ENCODE peak calls at places on chromosomes 5 and 9, in six cellular contexts. L is SK-N-SH, Z is H1, P is HepG2, T is K562, R is GM12878. O is an unnamed sample.

GRCh38 chr5:170522211-170523128 is 18.6 kb downstream of the KCNIP1 start:
- DNase-seq in T (no peak), R (no peak), L (no peak), Z (no peak), P (no peak), O (no peak)

GRCh38 chr9:27626629-27627564 is 53.6 kb upstream of the C9orf72 start:
- DNase-seq in R (no peak), T (no peak), Z (no peak), L (no peak), P (no peak), O (no peak)

GRCh38 chr5:125978015-125978414 is 445.2 kb upstream of the GRAMD2B start:
- DNase-seq in P (no peak), T (no peak), Z (no peak), L (no peak), R (no peak), O (no peak)

GRCh38 chr5:139439013-139439903 is at the start of gene DNAJC18:
- DNase-seq in P (peak), Z (peak), R (peak), L (peak), T (peak), O (peak)

GRCh38 chr5:179325296-179326031 is 19.8 kb downstream of the ADAMTS2 start:
- DNase-seq in L (no peak), R (no peak), Z (no peak), T (no peak), P (no peak), O (no peak)

GRCh38 chr5:10701567-10702039 is 59.4 kb downstream of the DAP start:
- DNase-seq in T (peak), P (peak), R (no peak), Z (peak), L (peak), O (no peak)

GRCh38 chr5:181088289-181088688 is 42.7 kb downstream of the OR2V1 start:
- DNase-seq in P (no peak), L (no peak), T (peak), Z (no peak), R (no peak), O (no peak)

GRCh38 chr5:131630208-131630962 is 4.6 kb downstream of the RAPGEF6 start:
- DNase-seq in R (no peak), T (peak), P (peak), L (no peak), Z (no peak), O (no peak)

GRCh38 chr9:126688617-126689016 is 74.9 kb downstream of the LMX1B start:
- DNase-seq in Z (no peak), T (no peak), P (no peak), L (no peak), R (no peak), O (no peak)

GRCh38 chr5:44388504-44389409 is 463 bp downstream of the FGF10 start:
- DNase-seq in P (no peak), T (no peak), R (no peak), Z (peak), L (no peak), O (no peak)

GRCh38 chr9:31166516-31166915 is 1217.9 kb upstream of the ACO1 start:
- DNase-seq in P (no peak), L (no peak), R (no peak), Z (no peak), T (no peak), O (no peak)

GRCh38 chr9:6079386-6079785 is 64.0 kb upstream of the RANBP6 start:
- DNase-seq in L (no peak), R (no peak), Z (no peak), P (no peak), T (no peak), O (no peak)

GRCh38 chr9:6073731-6074130 is 58.3 kb upstream of the RANBP6 start:
- DNase-seq in T (no peak), R (no peak), P (no peak), Z (no peak), L (no peak), O (no peak)

GRCh38 chr9:6076856-6077255 is 61.4 kb upstream of the RANBP6 start:
- DNase-seq in L (no peak), P (no peak), R (no peak), T (no peak), Z (no peak), O (no peak)

GRCh38 chr9:6080154-6080716 is 64.8 kb upstream of the RANBP6 start:
- DNase-seq in R (peak), T (peak), Z (peak), L (peak), P (peak), O (peak)

DNA sequence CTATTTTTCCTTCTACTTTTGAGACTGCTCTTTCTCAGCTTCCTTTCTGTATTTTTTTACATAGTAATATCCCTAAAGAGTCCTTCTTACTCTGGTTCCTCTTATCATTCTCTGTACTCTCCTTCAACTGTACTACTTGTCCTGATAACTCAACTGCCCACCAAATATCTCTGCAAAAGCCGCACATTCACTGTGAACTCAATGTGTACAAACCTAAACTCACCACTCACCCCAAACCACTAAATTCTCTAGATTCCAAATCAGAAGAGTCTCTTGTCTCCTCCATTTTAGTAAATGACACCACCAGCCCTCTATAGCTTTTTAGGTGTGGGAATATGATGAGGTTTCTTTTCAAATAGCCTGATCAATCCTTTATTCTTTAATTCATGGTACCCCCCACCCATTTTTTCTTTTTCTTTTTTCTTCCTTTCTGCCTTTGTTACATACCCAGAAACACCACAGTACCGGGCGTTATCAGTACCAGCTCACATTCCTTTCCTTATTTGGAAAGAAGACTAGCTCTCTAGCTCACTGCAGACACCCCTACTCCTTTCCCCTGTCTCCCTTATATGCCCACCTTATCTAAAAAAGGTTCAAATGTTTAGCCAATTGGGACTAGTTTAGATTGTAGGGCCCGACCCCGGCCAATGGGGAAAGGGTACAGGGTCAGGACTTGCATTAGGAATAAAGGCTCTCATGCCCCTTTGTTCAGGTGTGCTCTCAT is 63.1 kb upstream of the RANBP6 start:
- DNase-seq in R (no peak), T (no peak), P (no peak), L (no peak), Z (no peak), O (no peak)
- TF ChIP-seq GABPA in R (no peak), T (no peak), P (no peak), L (no peak), Z (no peak), O (no peak)

GRCh38 chr9:115849679-115850412 is 303.7 kb upstream of the PAPPA start:
- DNase-seq in R (no peak), Z (no peak), T (no peak), P (no peak), L (no peak), O (no peak)

GRCh38 chr9:115850548-115851304 is 302.9 kb upstream of the PAPPA start:
- DNase-seq in P (no peak), R (no peak), Z (no peak), L (no peak), T (no peak), O (no peak)

GRCh38 chr9:115845648-115846312 is 307.8 kb upstream of the PAPPA start:
- DNase-seq in L (no peak), P (no peak), Z (no peak), R (no peak), T (no peak), O (no peak)

DNA sequence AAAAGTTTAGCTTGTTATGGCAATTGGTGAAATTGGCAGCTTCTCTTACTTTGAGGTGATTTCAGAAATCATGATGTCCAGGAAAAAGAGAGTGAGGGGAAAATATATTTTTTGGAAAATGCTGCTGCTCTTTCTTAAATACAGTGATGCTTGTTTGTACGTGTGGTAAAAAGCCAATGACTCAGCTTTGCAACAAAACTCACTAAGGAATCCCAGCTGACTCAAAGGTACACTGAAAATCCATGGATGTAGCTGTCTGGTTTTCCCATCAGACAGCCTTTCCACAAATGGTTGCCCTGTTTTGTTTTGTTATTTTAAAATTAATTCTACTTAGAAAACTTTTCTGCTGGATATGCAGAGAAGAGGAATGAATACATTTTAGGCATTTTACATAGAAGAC is 306.3 kb upstream of the PAPPA start:
- DNase-seq in T (no peak), Z (no peak), R (no peak), P (no peak), L (no peak), O (no peak)
- TF ChIP-seq GABPA in T (no peak), Z (no peak), R (no peak), P (no peak), L (no peak), O (no peak)

DNA sequence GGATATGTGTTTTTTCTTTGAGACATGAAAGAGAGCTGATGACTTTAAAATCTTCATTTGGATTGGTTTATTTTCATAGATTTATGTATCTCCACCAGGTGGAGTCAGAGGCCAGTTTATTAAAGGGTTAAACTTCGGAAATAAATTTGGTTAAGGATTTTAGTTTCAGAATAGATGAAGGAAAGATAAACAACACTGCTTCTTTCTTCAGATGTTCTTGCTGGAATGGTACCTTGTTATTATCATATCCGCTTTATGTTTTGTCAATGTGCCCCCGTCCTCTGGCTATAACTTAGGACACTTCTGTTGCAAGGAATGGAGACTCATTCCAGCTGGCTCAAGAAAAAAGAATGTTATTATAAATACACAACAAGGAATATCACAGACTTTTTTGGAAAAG is 81.2 kb downstream of the ALDH1A1 start:
- DNase-seq in L (no peak), R (no peak), T (no peak), P (peak), Z (no peak), O (no peak)
- TF ChIP-seq GABPA in L (no peak), R (no peak), T (no peak), P (no peak), Z (no peak), O (no peak)

GRCh38 chr5:102700916-102701315 is 54.2 kb upstream of the PAM start:
- DNase-seq in P (no peak), R (no peak), L (no peak), Z (no peak), T (no peak), O (no peak)

GRCh38 chr5:102700126-102700851 is 54.8 kb upstream of the PAM start:
- DNase-seq in L (no peak), P (no peak), R (no peak), Z (no peak), T (no peak), O (no peak)

GRCh38 chr5:102701748-102702147 is 53.4 kb upstream of the PAM start:
- DNase-seq in R (no peak), T (no peak), Z (no peak), L (no peak), P (no peak), O (no peak)
- TF ChIP-seq GABPA in R (no peak), T (no peak), Z (no peak), L (no peak), P (no peak), O (no peak)

DNA sequence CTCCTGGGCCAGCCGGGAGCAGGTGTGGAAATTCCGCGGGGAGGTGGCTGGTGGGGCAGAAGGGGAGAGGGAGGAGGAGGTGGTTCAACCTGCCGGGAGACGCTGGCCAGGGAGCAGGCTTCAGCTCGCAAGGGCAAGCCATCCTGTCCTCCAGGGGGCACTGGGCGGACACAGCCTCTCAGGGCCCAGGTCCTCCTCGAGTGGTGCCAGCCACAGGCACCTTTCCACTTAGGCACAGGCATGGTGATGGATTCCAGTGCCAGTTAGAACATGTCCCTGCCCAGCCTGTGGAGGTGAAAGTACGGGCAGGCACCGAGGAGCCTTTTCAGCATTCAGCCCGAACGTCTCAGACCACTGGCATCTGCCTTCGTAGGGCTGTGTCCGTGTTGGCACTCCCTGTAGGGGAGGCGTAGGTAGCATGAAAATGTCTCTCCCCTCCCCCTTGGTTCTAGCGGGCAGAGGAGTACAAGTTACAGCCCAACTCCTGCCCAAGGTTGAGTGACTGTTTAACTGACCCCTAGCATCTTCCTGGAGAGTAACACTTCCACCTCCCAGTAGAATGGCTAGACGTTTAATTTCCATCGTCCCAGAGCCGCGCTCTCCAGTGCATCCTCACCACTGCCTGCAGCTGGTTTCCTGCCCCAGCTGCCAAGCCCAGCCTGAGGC is 48.9 kb downstream of the DAB2IP start:
- DNase-seq in P (no peak), L (peak), R (no peak), Z (peak), T (no peak), O (no peak)
- TF ChIP-seq GABPA in P (no peak), L (no peak), R (no peak), Z (no peak), T (no peak), O (no peak)

GRCh38 chr9:6045364-6045763 is 29.9 kb upstream of the RANBP6 start:
- DNase-seq in R (no peak), L (no peak), T (no peak), P (no peak), Z (no peak), O (no peak)
- TF ChIP-seq GABPA in R (no peak), L (no peak), T (no peak), P (no peak), Z (no peak), O (no peak)

O was measured in HL-60.